ENCODE peak calls at places on chromosome 6, in seven cellular contexts. J, Z, K, T, O, M and V are unnamed samples.

GRCh38 chr6:140078552-140079126 is 704.2 kb upstream of the CITED2 start:
- ATAC-seq in J (peak), K (peak), T (peak), M (no peak), O (peak), Z (no peak), V (no peak)

GRCh38 chr6:148578489-148578814 is 168.4 kb upstream of the UST start:
- ATAC-seq in M (peak), Z (no peak), K (peak), T (no peak), J (no peak), O (no peak), V (peak)

GRCh38 chr6:4656106-4656505 is 120.1 kb upstream of the CDYL start:
- ATAC-seq in Z (no peak), K (no peak), J (no peak), T (no peak), O (no peak), M (no peak), V (no peak)

GRCh38 chr6:68114648-68115047 is 520.4 kb upstream of the ADGRB3 start:
- ATAC-seq in J (no peak), M (no peak), Z (no peak), K (no peak), T (no peak), O (no peak), V (no peak)

GRCh38 chr6:163571730-163572129 is 157.2 kb downstream of the QKI start:
- ATAC-seq in M (no peak), O (no peak), J (no peak), T (no peak), Z (no peak), K (no peak), V (no peak)

GRCh38 chr6:170153436-170154319 is 137.2 kb downstream of the DLL1 start:
- ATAC-seq in J (no peak), T (no peak), Z (no peak), M (no peak), K (no peak), O (no peak), V (no peak)

GRCh38 chr6:145815351-145815772 is 767 bp upstream of the FBXO30 start:
- ATAC-seq in O (peak), Z (no peak), T (peak), J (peak), M (no peak), K (peak), V (peak)

GRCh38 chr6:44309092-44309491 is 4.1 kb downstream of the AARS2 start:
- ATAC-seq in O (peak), T (no peak), M (no peak), Z (no peak), K (no peak), J (peak), V (no peak)

GRCh38 chr6:55277628-55278003 is 49.7 kb upstream of the GFRAL start:
- ATAC-seq in Z (no peak), K (no peak), O (no peak), J (peak), M (no peak), T (no peak), V (no peak)

GRCh38 chr6:64504509-64504908 is 868.9 kb downstream of the PHF3 start:
- ATAC-seq in T (peak), M (no peak), O (peak), Z (no peak), J (no peak), K (no peak), V (no peak)

GRCh38 chr6:79042088-79042798 is 35.8 kb downstream of the PHIP start:
- ATAC-seq in K (no peak), Z (peak), M (peak), T (no peak), O (no peak), J (no peak), V (peak)

GRCh38 chr6:133184798-133185380 is 56.3 kb upstream of the EYA4 start:
- ATAC-seq in K (peak), Z (no peak), O (peak), J (no peak), T (no peak), M (no peak), V (no peak)

GRCh38 chr6:149319413-149319812 is 1.9 kb downstream of the TAB2 start:
- ATAC-seq in T (no peak), O (no peak), Z (no peak), M (no peak), J (no peak), K (no peak), V (peak)